ENCODE peak calls at places on chromosomes 5 and 9, in four cellular contexts. S is stimulated activated CD4-positive, alpha-beta T cell treated with anti-CD3 and anti-CD28 coated beads, Interleukin-4, amount 100 ng/mL, for 4 hours; G is posterior cingulate gyrus; Q is OCI-LY7. I is an unnamed sample.

GRCh38 chr5:148984333-148984732 is 78.5 kb downstream of the SH3TC2 start:
- DNase-seq in G (no peak), S (no peak), Q (no peak), I (no peak)

GRCh38 chr9:105405514-105406131 is 42.2 kb upstream of the FSD1L start:
- DNase-seq in S (peak), Q (peak), G (no peak), I (no peak)

GRCh38 chr5:135398160-135398854 is 724 bp downstream of the MACROH2A1 start:
- DNase-seq in Q (peak), S (peak), G (no peak), I (peak)

GRCh38 chr9:95096807-95097206 is 220.7 kb downstream of the FANCC start:
- DNase-seq in Q (no peak), S (no peak), G (no peak), I (no peak)

GRCh38 chr9:128702949-128703615 is 779 bp downstream of the PKN3 start:
- DNase-seq in S (peak), Q (no peak), G (no peak), I (no peak)

GRCh38 chr9:84670106-84670800 is 724 bp downstream of the NTRK2 start:
- DNase-seq in G (peak), Q (no peak), S (no peak), I (no peak)

GRCh38 chr5:157665467-157666085 is 5.8 kb upstream of the C5orf52 start:
- DNase-seq in Q (no peak), G (no peak), S (no peak), I (no peak)

GRCh38 chr5:35244171-35244570 is 13.9 kb upstream of the PRLR start:
- DNase-seq in Q (no peak), S (no peak), G (no peak), I (no peak)

GRCh38 chr5:145350501-145350900 is 484.6 kb downstream of the PRELID2 start:
- DNase-seq in G (no peak), Q (no peak), S (no peak), I (no peak)

GRCh38 chr9:99134893-99135341 is 30.0 kb downstream of the TGFBR1 start:
- DNase-seq in G (no peak), Q (no peak), S (no peak), I (no peak)

GRCh38 chr9:134709512-134710270 is 68.1 kb downstream of the COL5A1 start:
- DNase-seq in Q (no peak), G (no peak), S (no peak), I (no peak)

GRCh38 chr5:152397581-152397980 is 7.5 kb downstream of the NMUR2 start:
- DNase-seq in Q (no peak), S (no peak), G (no peak), I (no peak)

GRCh38 chr5:97167435-97167834 is 15.6 kb downstream of the RIOK2 start:
- DNase-seq in Q (peak), S (no peak), G (no peak), I (no peak)

GRCh38 chr9:5951686-5952211 is 61.1 kb downstream of the MLANA start:
- DNase-seq in S (no peak), Q (no peak), G (no peak), I (no peak)

GRCh38 chr5:157271740-157272271 is 5.9 kb downstream of the CYFIP2 start:
- DNase-seq in Q (peak), S (peak), G (no peak), I (peak)

GRCh38 chr5:22889714-22890113 is 36.6 kb upstream of the CDH12 start:
- DNase-seq in Q (no peak), S (no peak), G (no peak), I (peak)

GRCh38 chr5:158120760-158121159 is 261.8 kb upstream of the CLINT1 start:
- DNase-seq in Q (no peak), S (no peak), G (no peak), I (no peak)

GRCh38 chr9:95447660-95448420 is 68.9 kb downstream of the PTCH1 start:
- DNase-seq in Q (no peak), S (no peak), G (no peak), I (no peak)

GRCh38 chr9:27634879-27635278 is 61.6 kb upstream of the C9orf72 start:
- DNase-seq in Q (no peak), S (no peak), G (no peak), I (no peak)

GRCh38 chr5:77869115-77869798 is 93.1 kb upstream of the TBCA start:
- DNase-seq in S (no peak), G (no peak), Q (no peak), I (no peak)

GRCh38 chr5:124741711-124742496 is 4.5 kb downstream of the ZNF608 start:
- DNase-seq in Q (peak), S (no peak), G (peak), I (no peak)

GRCh38 chr9:137583347-137583746 is 4.6 kb upstream of the DPH7 start:
- DNase-seq in S (no peak), G (no peak), Q (no peak), I (no peak)